ENCODE peak calls at places on chromosome 2, in five cellular contexts. G, X, W, D and B are unnamed samples.

GRCh38 chr2:69997296-69998184 is 36.1 kb upstream of the ASPRV1 start:
- DNase-seq in D (peak; percentile 4), G (no peak), X (no peak), W (no peak), B (no peak)

GRCh38 chr2:200086911-200087310 is 131.5 kb downstream of the MAIP1 start:
- DNase-seq in D (no peak), X (no peak), G (no peak), W (no peak), B (no peak)

GRCh38 chr2:9768388-9768787 is 74.9 kb upstream of the TAF1B start:
- DNase-seq in G (no peak), W (no peak), X (no peak), D (peak; percentile 5), B (no peak)

GRCh38 chr2:126970583-126970982 is 71.9 kb downstream of the TEX51 start:
- DNase-seq in W (no peak), D (no peak), X (no peak), G (no peak), B (no peak)

GRCh38 chr2:211423018-211423417 is 866.6 kb downstream of the CPS1 start:
- DNase-seq in W (no peak), G (no peak), D (no peak), X (peak; percentile 90), B (no peak)

GRCh38 chr2:73969356-73969755 is 15.4 kb upstream of the TET3 start:
- DNase-seq in D (no peak), G (no peak), X (no peak), W (no peak), B (no peak)

GRCh38 chr2:2648094-2648493 is 317.0 kb upstream of the MYT1L start:
- DNase-seq in G (no peak), W (no peak), D (no peak), X (no peak), B (peak; percentile 67)

GRCh38 chr2:98775146-98775988 is 44.4 kb upstream of the MGAT4A start:
- DNase-seq in X (no peak), W (no peak), G (no peak), D (no peak), B (no peak)

GRCh38 chr2:42421601-42422252 is 60.7 kb upstream of the COX7A2L start:
- DNase-seq in D (no peak), W (no peak), G (no peak), X (no peak), B (no peak)

GRCh38 chr2:102238039-102238756 is 51.4 kb downstream of the IL1RL2 start:
- DNase-seq in G (no peak), X (no peak), D (no peak), W (no peak), B (no peak)

GRCh38 chr2:225074366-225074765 is 32.1 kb upstream of the DOCK10 start:
- DNase-seq in W (no peak), D (no peak), X (no peak), G (no peak), B (no peak)

GRCh38 chr2:121151311-121152109 is 133.5 kb downstream of the TFCP2L1 start:
- DNase-seq in D (no peak), W (no peak), G (no peak), X (no peak), B (no peak)

GRCh38 chr2:127185093-127185492 is 35.0 kb downstream of the CYP27C1 start:
- DNase-seq in X (no peak), G (no peak), W (no peak), D (no peak), B (no peak)

GRCh38 chr2:79981316-79981715 is 323.2 kb downstream of the LRRTM1 start:
- DNase-seq in D (no peak), W (no peak), X (no peak), G (no peak), B (no peak)

GRCh38 chr2:18209934-18210639 is 331.6 kb downstream of the KCNS3 start:
- DNase-seq in X (no peak), W (no peak), G (no peak), D (no peak), B (no peak)

GRCh38 chr2:237222683-237223082 is 137.0 kb downstream of the COPS8 start:
- DNase-seq in W (peak; percentile 56), G (no peak), X (no peak), D (no peak), B (peak; percentile 46)

GRCh38 chr2:236597629-236598028 is 28.0 kb downstream of the ACKR3 start:
- DNase-seq in X (no peak), D (no peak), G (no peak), W (no peak), B (no peak)

GRCh38 chr2:51290725-51291124 is 258.8 kb upstream of the NRXN1 start:
- DNase-seq in W (no peak), G (no peak), D (no peak), X (no peak), B (no peak)

DNA sequence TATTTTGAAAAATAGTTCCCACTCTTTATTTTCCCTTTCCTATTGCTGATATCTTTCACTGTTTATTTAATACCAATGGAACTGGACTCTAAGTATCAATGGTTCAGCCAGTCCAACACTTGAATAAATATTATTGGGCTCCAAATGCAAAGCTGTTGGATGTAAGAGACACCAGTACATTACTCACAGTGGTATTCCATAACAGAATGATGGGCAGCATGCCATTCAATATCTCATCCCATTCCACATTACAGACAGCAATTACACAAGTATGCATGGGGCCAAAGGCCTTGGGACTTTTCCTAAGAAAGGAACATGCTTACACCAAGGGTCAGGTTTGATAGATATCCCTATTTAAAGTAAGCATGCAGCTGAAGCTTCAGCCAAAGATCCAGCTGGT is 231.9 kb downstream of the RND3 start:
- DNase-seq in W (no peak), G (no peak), D (no peak), X (no peak), B (no peak)
- TF ChIP-seq CTCF in W (no peak), G (no peak), D (no peak), X (no peak), B (no peak)

GRCh38 chr2:191907545-191907944 is 60.7 kb upstream of the CAVIN2 start:
- DNase-seq in X (no peak), W (no peak), D (no peak), G (no peak), B (no peak)
- TF ChIP-seq CTCF in X (no peak), W (no peak), D (no peak), G (no peak), B (no peak)

DNA sequence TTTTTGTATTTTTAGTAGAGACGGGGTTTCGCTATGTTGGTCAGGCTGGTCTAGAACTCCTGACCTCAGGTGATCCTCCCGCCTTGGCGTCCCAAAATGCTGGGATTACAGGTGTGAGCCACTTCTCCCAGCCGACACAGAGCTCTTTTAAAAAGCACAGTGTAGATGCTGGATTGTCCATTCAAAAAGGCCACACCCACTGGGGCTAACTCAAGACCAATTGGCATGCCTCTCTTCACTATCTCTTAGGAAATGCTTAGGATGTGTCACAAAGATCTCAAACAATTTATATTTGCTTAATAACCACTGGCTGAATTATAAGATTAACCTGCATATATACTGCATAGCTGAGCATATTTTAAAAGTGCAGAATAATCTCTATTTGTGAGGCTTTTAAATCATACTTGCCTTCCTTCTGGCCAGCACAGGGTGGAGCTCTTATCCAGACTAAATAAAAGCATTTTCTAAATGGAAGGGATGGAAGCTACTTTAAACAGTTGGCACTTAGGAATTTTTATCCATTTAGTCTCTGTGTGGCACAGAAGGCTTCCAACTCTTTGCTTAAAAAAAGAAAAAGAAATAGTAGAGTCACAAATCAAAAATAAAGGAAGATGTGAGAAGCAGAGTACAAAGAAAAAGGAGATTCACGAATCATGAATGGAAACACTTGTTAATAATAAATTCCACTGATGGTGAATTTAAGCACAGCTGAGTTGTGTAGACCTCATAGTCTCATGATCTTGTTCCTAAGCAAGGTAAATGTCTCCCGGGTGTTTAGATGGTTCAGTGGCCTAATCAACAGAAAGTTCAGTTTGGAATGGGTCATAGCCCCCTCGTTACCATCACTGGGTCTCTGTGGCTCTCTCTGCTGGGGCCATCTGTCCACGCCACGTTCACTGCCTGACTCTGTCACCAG is 22.4 kb downstream of the CRYGD start:
- DNase-seq in D (no peak), W (no peak), X (no peak), G (no peak), B (no peak)
- TF ChIP-seq CTCF in D (no peak), W (no peak), X (peak; percentile 15), G (no peak), B (peak; percentile 45)

GRCh38 chr2:219619235-219619634 is 8.2 kb upstream of the SLC4A3 start:
- DNase-seq in W (no peak), X (no peak), G (no peak), D (no peak), B (no peak)
- TF ChIP-seq CTCF in W (no peak), X (no peak), G (no peak), D (no peak), B (peak; percentile 15)

GRCh38 chr2:16218651-16219050 is 278.3 kb downstream of the MYCN start:
- DNase-seq in D (no peak), X (no peak), W (no peak), G (no peak), B (no peak)
- TF ChIP-seq CTCF in D (no peak), X (peak; percentile 27), W (no peak), G (no peak), B (no peak)

DNA sequence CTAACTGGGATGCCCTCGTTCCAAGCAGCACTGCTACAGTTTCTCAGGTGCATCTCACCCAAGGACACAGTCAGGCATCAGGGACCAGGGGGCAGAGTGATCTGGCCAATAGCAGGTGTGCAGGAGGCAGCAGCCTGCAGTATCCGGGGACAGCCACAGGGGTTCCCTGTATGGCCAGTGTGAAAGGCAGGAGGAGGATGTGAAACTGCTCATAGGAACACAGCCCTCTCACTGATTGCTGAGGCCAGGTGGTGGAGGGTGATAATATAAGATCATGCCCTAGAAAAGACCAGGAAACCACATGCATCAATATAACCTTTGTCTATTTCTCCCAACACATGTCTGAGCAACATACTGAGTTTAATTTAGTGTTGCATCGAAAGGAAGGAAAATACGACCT is 112.7 kb upstream of the TACR1 start:
- DNase-seq in W (no peak), D (no peak), G (no peak), X (peak; percentile 93), B (no peak)
- TF ChIP-seq CTCF in W (no peak), D (no peak), G (no peak), X (peak; percentile 83), B (no peak)